ENCODE peak calls at places on chromosomes 2 and 18, in ten cellular contexts. One of them, this sample, is unnamed.

GRCh38 chr2:64108842-64109241 is 35.4 kb downstream of the PELI1 start:
- ATAC-seq in CD4-positive, CD25-positive, alpha-beta regulatory T cell: no peak
- ATAC-seq in heart right ventricle: no peak
- ATAC-seq in naive B cell: no peak
- ATAC-seq in lower lobe of right lung: no peak
- ATAC-seq in upper lobe of right lung: no peak
- ATAC-seq in HepG2: no peak
- ATAC-seq in SK-N-SH treated with all-trans-retinoic acid at 6 μM for 48 hours: no peak
- ATAC-seq in memory B cell: no peak
- ATAC-seq in effector memory CD8-positive, alpha-beta T cell: no peak
- ATAC-seq in this sample: no peak

GRCh38 chr2:126886906-126887280 is 11.8 kb upstream of the TEX51 start:
- ATAC-seq in CD4-positive, CD25-positive, alpha-beta regulatory T cell: no peak
- ATAC-seq in heart right ventricle: no peak
- ATAC-seq in naive B cell: no peak
- ATAC-seq in lower lobe of right lung: no peak
- ATAC-seq in upper lobe of right lung: no peak
- ATAC-seq in HepG2: no peak
- ATAC-seq in SK-N-SH treated with all-trans-retinoic acid at 6 μM for 48 hours: no peak
- ATAC-seq in memory B cell: no peak
- ATAC-seq in effector memory CD8-positive, alpha-beta T cell: no peak
- ATAC-seq in this sample: no peak

GRCh38 chr2:230564805-230565779 is 147.6 kb upstream of the CAB39 start:
- ATAC-seq in CD4-positive, CD25-positive, alpha-beta regulatory T cell: peak
- ATAC-seq in heart right ventricle: no peak
- ATAC-seq in naive B cell: peak
- ATAC-seq in lower lobe of right lung: no peak
- ATAC-seq in upper lobe of right lung: peak
- ATAC-seq in HepG2: peak
- ATAC-seq in SK-N-SH treated with all-trans-retinoic acid at 6 μM for 48 hours: peak
- ATAC-seq in memory B cell: peak
- ATAC-seq in effector memory CD8-positive, alpha-beta T cell: no peak
- ATAC-seq in this sample: no peak

GRCh38 chr2:197278804-197279763 is 31.5 kb downstream of the ANKRD44 start:
- ATAC-seq in CD4-positive, CD25-positive, alpha-beta regulatory T cell: no peak
- ATAC-seq in heart right ventricle: no peak
- ATAC-seq in naive B cell: no peak
- ATAC-seq in lower lobe of right lung: peak
- ATAC-seq in upper lobe of right lung: peak
- ATAC-seq in HepG2: no peak
- ATAC-seq in SK-N-SH treated with all-trans-retinoic acid at 6 μM for 48 hours: no peak
- ATAC-seq in memory B cell: no peak
- ATAC-seq in effector memory CD8-positive, alpha-beta T cell: peak
- ATAC-seq in this sample: no peak

GRCh38 chr2:42725657-42726056 is 38.3 kb downstream of the OXER1 start:
- ATAC-seq in CD4-positive, CD25-positive, alpha-beta regulatory T cell: no peak
- ATAC-seq in heart right ventricle: no peak
- ATAC-seq in naive B cell: no peak
- ATAC-seq in lower lobe of right lung: peak
- ATAC-seq in upper lobe of right lung: peak
- ATAC-seq in HepG2: peak
- ATAC-seq in SK-N-SH treated with all-trans-retinoic acid at 6 μM for 48 hours: peak
- ATAC-seq in memory B cell: no peak
- ATAC-seq in effector memory CD8-positive, alpha-beta T cell: no peak
- ATAC-seq in this sample: no peak

GRCh38 chr18:32529737-32530420 is 59.2 kb upstream of the GAREM1 start:
- ATAC-seq in CD4-positive, CD25-positive, alpha-beta regulatory T cell: no peak
- ATAC-seq in heart right ventricle: no peak
- ATAC-seq in naive B cell: no peak
- ATAC-seq in lower lobe of right lung: no peak
- ATAC-seq in upper lobe of right lung: no peak
- ATAC-seq in HepG2: no peak
- ATAC-seq in SK-N-SH treated with all-trans-retinoic acid at 6 μM for 48 hours: no peak
- ATAC-seq in memory B cell: no peak
- ATAC-seq in effector memory CD8-positive, alpha-beta T cell: no peak
- ATAC-seq in this sample: no peak

GRCh38 chr2:164567335-164567989 is 53.8 kb downstream of the GRB14 start:
- ATAC-seq in CD4-positive, CD25-positive, alpha-beta regulatory T cell: no peak
- ATAC-seq in heart right ventricle: no peak
- ATAC-seq in naive B cell: no peak
- ATAC-seq in lower lobe of right lung: no peak
- ATAC-seq in upper lobe of right lung: no peak
- ATAC-seq in HepG2: peak
- ATAC-seq in SK-N-SH treated with all-trans-retinoic acid at 6 μM for 48 hours: no peak
- ATAC-seq in memory B cell: no peak
- ATAC-seq in effector memory CD8-positive, alpha-beta T cell: no peak
- ATAC-seq in this sample: no peak

GRCh38 chr2:13745324-13745723 is 887.2 kb upstream of the LRATD1 start:
- ATAC-seq in CD4-positive, CD25-positive, alpha-beta regulatory T cell: no peak
- ATAC-seq in heart right ventricle: no peak
- ATAC-seq in naive B cell: no peak
- ATAC-seq in lower lobe of right lung: no peak
- ATAC-seq in upper lobe of right lung: no peak
- ATAC-seq in HepG2: peak
- ATAC-seq in SK-N-SH treated with all-trans-retinoic acid at 6 μM for 48 hours: no peak
- ATAC-seq in memory B cell: no peak
- ATAC-seq in effector memory CD8-positive, alpha-beta T cell: no peak
- ATAC-seq in this sample: no peak

GRCh38 chr2:109466674-109467575 is 146.8 kb downstream of the SEPTIN10 start:
- ATAC-seq in CD4-positive, CD25-positive, alpha-beta regulatory T cell: no peak
- ATAC-seq in heart right ventricle: peak
- ATAC-seq in naive B cell: no peak
- ATAC-seq in lower lobe of right lung: no peak
- ATAC-seq in upper lobe of right lung: no peak
- ATAC-seq in HepG2: no peak
- ATAC-seq in SK-N-SH treated with all-trans-retinoic acid at 6 μM for 48 hours: peak
- ATAC-seq in memory B cell: no peak
- ATAC-seq in effector memory CD8-positive, alpha-beta T cell: no peak
- ATAC-seq in this sample: no peak

GRCh38 chr2:191665286-191665685 is 12.7 kb upstream of the NABP1 start:
- ATAC-seq in CD4-positive, CD25-positive, alpha-beta regulatory T cell: no peak
- ATAC-seq in heart right ventricle: no peak
- ATAC-seq in naive B cell: no peak
- ATAC-seq in lower lobe of right lung: no peak
- ATAC-seq in upper lobe of right lung: peak
- ATAC-seq in HepG2: peak
- ATAC-seq in SK-N-SH treated with all-trans-retinoic acid at 6 μM for 48 hours: no peak
- ATAC-seq in memory B cell: no peak
- ATAC-seq in effector memory CD8-positive, alpha-beta T cell: no peak
- ATAC-seq in this sample: no peak